ENCODE peak calls at places on chromosomes 1 and 21, in nine cellular contexts. One of them, this sample, is unnamed.

GRCh38 chr1:241520080-241520465 is 518 bp upstream of the FH start:
- DNase-seq in NCI-H1092 treated with DMSO at 0.1 percent for 48 hours: no peak
- DNase-seq in NCI-H2081: no peak
- DNase-seq in ELF-1: no peak
- DNase-seq in progenitor cell of endocrine pancreas: no peak
- DNase-seq in HTR-8/SVneo: no peak
- DNase-seq in Caki2: no peak
- DNase-seq in stimulated activated CD4-positive, alpha-beta T cell treated with anti-CD3 and anti-CD28 coated beads, TNF-alpha, amount 100 ng/mL, for 24 hours: no peak
- DNase-seq in activated effector memory CD4-positive, alpha-beta T cell treated with Interleukin-2 at 50 U/mL for 16 hours: no peak
- DNase-seq in this sample: no peak

GRCh38 chr21:27365394-27365793 is 398.5 kb upstream of the ADAMTS5 start:
- DNase-seq in Caki2: no peak
- DNase-seq in HTR-8/SVneo: no peak
- DNase-seq in progenitor cell of endocrine pancreas: no peak
- DNase-seq in NCI-H2081: no peak
- DNase-seq in stimulated activated CD4-positive, alpha-beta T cell treated with anti-CD3 and anti-CD28 coated beads, TNF-alpha, amount 100 ng/mL, for 24 hours: no peak
- DNase-seq in NCI-H1092 treated with DMSO at 0.1 percent for 48 hours: no peak
- DNase-seq in ELF-1: no peak
- DNase-seq in activated effector memory CD4-positive, alpha-beta T cell treated with Interleukin-2 at 50 U/mL for 16 hours: no peak
- DNase-seq in this sample: no peak

GRCh38 chr1:161914595-161914994 is 109.1 kb downstream of the OLFML2B start:
- DNase-seq in NCI-H2081: no peak
- DNase-seq in Caki2: no peak
- DNase-seq in NCI-H1092 treated with DMSO at 0.1 percent for 48 hours: no peak
- DNase-seq in HTR-8/SVneo: no peak
- DNase-seq in ELF-1: no peak
- DNase-seq in stimulated activated CD4-positive, alpha-beta T cell treated with anti-CD3 and anti-CD28 coated beads, TNF-alpha, amount 100 ng/mL, for 24 hours: no peak
- DNase-seq in activated effector memory CD4-positive, alpha-beta T cell treated with Interleukin-2 at 50 U/mL for 16 hours: no peak
- DNase-seq in progenitor cell of endocrine pancreas: no peak
- DNase-seq in this sample: no peak

GRCh38 chr1:155277896-155278688 is 829 bp downstream of the HCN3 start:
- DNase-seq in NCI-H1092 treated with DMSO at 0.1 percent for 48 hours: peak
- DNase-seq in stimulated activated CD4-positive, alpha-beta T cell treated with anti-CD3 and anti-CD28 coated beads, TNF-alpha, amount 100 ng/mL, for 24 hours: peak
- DNase-seq in Caki2: peak
- DNase-seq in ELF-1: peak
- DNase-seq in activated effector memory CD4-positive, alpha-beta T cell treated with Interleukin-2 at 50 U/mL for 16 hours: peak
- DNase-seq in NCI-H2081: peak
- DNase-seq in HTR-8/SVneo: peak
- DNase-seq in progenitor cell of endocrine pancreas: peak
- DNase-seq in this sample: peak

GRCh38 chr1:119080586-119080985 is 59.9 kb downstream of the WARS2 start:
- DNase-seq in progenitor cell of endocrine pancreas: no peak
- DNase-seq in stimulated activated CD4-positive, alpha-beta T cell treated with anti-CD3 and anti-CD28 coated beads, TNF-alpha, amount 100 ng/mL, for 24 hours: no peak
- DNase-seq in NCI-H2081: no peak
- DNase-seq in Caki2: peak
- DNase-seq in NCI-H1092 treated with DMSO at 0.1 percent for 48 hours: no peak
- DNase-seq in activated effector memory CD4-positive, alpha-beta T cell treated with Interleukin-2 at 50 U/mL for 16 hours: no peak
- DNase-seq in HTR-8/SVneo: peak
- DNase-seq in ELF-1: peak
- DNase-seq in this sample: no peak

GRCh38 chr1:15718199-15718601 is 17.9 kb upstream of the SLC25A34 start:
- DNase-seq in stimulated activated CD4-positive, alpha-beta T cell treated with anti-CD3 and anti-CD28 coated beads, TNF-alpha, amount 100 ng/mL, for 24 hours: no peak
- DNase-seq in ELF-1: no peak
- DNase-seq in activated effector memory CD4-positive, alpha-beta T cell treated with Interleukin-2 at 50 U/mL for 16 hours: no peak
- DNase-seq in NCI-H1092 treated with DMSO at 0.1 percent for 48 hours: no peak
- DNase-seq in HTR-8/SVneo: no peak
- DNase-seq in NCI-H2081: no peak
- DNase-seq in progenitor cell of endocrine pancreas: no peak
- DNase-seq in Caki2: no peak
- DNase-seq in this sample: no peak

GRCh38 chr1:59422921-59423575 is 126.2 kb downstream of the FGGY start:
- DNase-seq in progenitor cell of endocrine pancreas: no peak
- DNase-seq in activated effector memory CD4-positive, alpha-beta T cell treated with Interleukin-2 at 50 U/mL for 16 hours: no peak
- DNase-seq in NCI-H1092 treated with DMSO at 0.1 percent for 48 hours: no peak
- DNase-seq in NCI-H2081: no peak
- DNase-seq in ELF-1: no peak
- DNase-seq in stimulated activated CD4-positive, alpha-beta T cell treated with anti-CD3 and anti-CD28 coated beads, TNF-alpha, amount 100 ng/mL, for 24 hours: no peak
- DNase-seq in Caki2: no peak
- DNase-seq in HTR-8/SVneo: no peak
- DNase-seq in this sample: no peak

GRCh38 chr1:150749720-150750311 is 15.8 kb downstream of the CTSS start:
- DNase-seq in NCI-H1092 treated with DMSO at 0.1 percent for 48 hours: no peak
- DNase-seq in ELF-1: no peak
- DNase-seq in progenitor cell of endocrine pancreas: no peak
- DNase-seq in HTR-8/SVneo: no peak
- DNase-seq in activated effector memory CD4-positive, alpha-beta T cell treated with Interleukin-2 at 50 U/mL for 16 hours: no peak
- DNase-seq in Caki2: no peak
- DNase-seq in NCI-H2081: no peak
- DNase-seq in stimulated activated CD4-positive, alpha-beta T cell treated with anti-CD3 and anti-CD28 coated beads, TNF-alpha, amount 100 ng/mL, for 24 hours: no peak
- DNase-seq in this sample: no peak

GRCh38 chr1:223345720-223346119 is 18.3 kb downstream of the SUSD4 start:
- DNase-seq in NCI-H1092 treated with DMSO at 0.1 percent for 48 hours: no peak
- DNase-seq in stimulated activated CD4-positive, alpha-beta T cell treated with anti-CD3 and anti-CD28 coated beads, TNF-alpha, amount 100 ng/mL, for 24 hours: no peak
- DNase-seq in activated effector memory CD4-positive, alpha-beta T cell treated with Interleukin-2 at 50 U/mL for 16 hours: no peak
- DNase-seq in Caki2: no peak
- DNase-seq in progenitor cell of endocrine pancreas: no peak
- DNase-seq in ELF-1: no peak
- DNase-seq in HTR-8/SVneo: no peak
- DNase-seq in NCI-H2081: no peak
- DNase-seq in this sample: peak

GRCh38 chr1:230243583-230244377 is 176.7 kb downstream of the GALNT2 start:
- DNase-seq in HTR-8/SVneo: no peak
- DNase-seq in activated effector memory CD4-positive, alpha-beta T cell treated with Interleukin-2 at 50 U/mL for 16 hours: no peak
- DNase-seq in progenitor cell of endocrine pancreas: no peak
- DNase-seq in NCI-H2081: no peak
- DNase-seq in stimulated activated CD4-positive, alpha-beta T cell treated with anti-CD3 and anti-CD28 coated beads, TNF-alpha, amount 100 ng/mL, for 24 hours: no peak
- DNase-seq in NCI-H1092 treated with DMSO at 0.1 percent for 48 hours: no peak
- DNase-seq in Caki2: no peak
- DNase-seq in ELF-1: peak
- DNase-seq in this sample: no peak

GRCh38 chr1:5994713-5995621 is 2.7 kb upstream of the NPHP4 start:
- DNase-seq in progenitor cell of endocrine pancreas: no peak
- DNase-seq in activated effector memory CD4-positive, alpha-beta T cell treated with Interleukin-2 at 50 U/mL for 16 hours: peak
- DNase-seq in HTR-8/SVneo: no peak
- DNase-seq in NCI-H1092 treated with DMSO at 0.1 percent for 48 hours: no peak
- DNase-seq in ELF-1: no peak
- DNase-seq in stimulated activated CD4-positive, alpha-beta T cell treated with anti-CD3 and anti-CD28 coated beads, TNF-alpha, amount 100 ng/mL, for 24 hours: no peak
- DNase-seq in NCI-H2081: no peak
- DNase-seq in Caki2: no peak
- DNase-seq in this sample: no peak

GRCh38 chr1:8976338-8976737 is 30.7 kb downstream of the CA6 start:
- DNase-seq in progenitor cell of endocrine pancreas: no peak
- DNase-seq in Caki2: no peak
- DNase-seq in NCI-H1092 treated with DMSO at 0.1 percent for 48 hours: no peak
- DNase-seq in NCI-H2081: no peak
- DNase-seq in stimulated activated CD4-positive, alpha-beta T cell treated with anti-CD3 and anti-CD28 coated beads, TNF-alpha, amount 100 ng/mL, for 24 hours: no peak
- DNase-seq in activated effector memory CD4-positive, alpha-beta T cell treated with Interleukin-2 at 50 U/mL for 16 hours: no peak
- DNase-seq in HTR-8/SVneo: no peak
- DNase-seq in ELF-1: no peak
- DNase-seq in this sample: no peak

GRCh38 chr21:42956824-42957632 is 17.3 kb upstream of the PKNOX1 start:
- DNase-seq in progenitor cell of endocrine pancreas: no peak
- DNase-seq in Caki2: no peak
- DNase-seq in ELF-1: peak
- DNase-seq in NCI-H1092 treated with DMSO at 0.1 percent for 48 hours: no peak
- DNase-seq in HTR-8/SVneo: no peak
- DNase-seq in NCI-H2081: no peak
- DNase-seq in stimulated activated CD4-positive, alpha-beta T cell treated with anti-CD3 and anti-CD28 coated beads, TNF-alpha, amount 100 ng/mL, for 24 hours: no peak
- DNase-seq in activated effector memory CD4-positive, alpha-beta T cell treated with Interleukin-2 at 50 U/mL for 16 hours: no peak
- DNase-seq in this sample: no peak

GRCh38 chr1:147091801-147092200 is 80.5 kb downstream of the PRKAB2 start:
- DNase-seq in activated effector memory CD4-positive, alpha-beta T cell treated with Interleukin-2 at 50 U/mL for 16 hours: no peak
- DNase-seq in progenitor cell of endocrine pancreas: no peak
- DNase-seq in HTR-8/SVneo: no peak
- DNase-seq in stimulated activated CD4-positive, alpha-beta T cell treated with anti-CD3 and anti-CD28 coated beads, TNF-alpha, amount 100 ng/mL, for 24 hours: no peak
- DNase-seq in NCI-H1092 treated with DMSO at 0.1 percent for 48 hours: no peak
- DNase-seq in ELF-1: no peak
- DNase-seq in NCI-H2081: no peak
- DNase-seq in Caki2: no peak
- DNase-seq in this sample: no peak

GRCh38 chr1:36170643-36171412 is 14.9 kb downstream of the MAP7D1 start:
- DNase-seq in stimulated activated CD4-positive, alpha-beta T cell treated with anti-CD3 and anti-CD28 coated beads, TNF-alpha, amount 100 ng/mL, for 24 hours: no peak
- DNase-seq in progenitor cell of endocrine pancreas: no peak
- DNase-seq in NCI-H2081: no peak
- DNase-seq in activated effector memory CD4-positive, alpha-beta T cell treated with Interleukin-2 at 50 U/mL for 16 hours: no peak
- DNase-seq in ELF-1: no peak
- DNase-seq in HTR-8/SVneo: no peak
- DNase-seq in NCI-H1092 treated with DMSO at 0.1 percent for 48 hours: no peak
- DNase-seq in Caki2: no peak
- DNase-seq in this sample: no peak

GRCh38 chr1:223542831-223543230 is 122.7 kb downstream of the CAPN8 start:
- DNase-seq in activated effector memory CD4-positive, alpha-beta T cell treated with Interleukin-2 at 50 U/mL for 16 hours: no peak
- DNase-seq in progenitor cell of endocrine pancreas: no peak
- DNase-seq in HTR-8/SVneo: no peak
- DNase-seq in NCI-H1092 treated with DMSO at 0.1 percent for 48 hours: no peak
- DNase-seq in NCI-H2081: no peak
- DNase-seq in stimulated activated CD4-positive, alpha-beta T cell treated with anti-CD3 and anti-CD28 coated beads, TNF-alpha, amount 100 ng/mL, for 24 hours: no peak
- DNase-seq in ELF-1: no peak
- DNase-seq in Caki2: no peak
- DNase-seq in this sample: no peak

GRCh38 chr1:198584163-198584562 is 43.7 kb upstream of the ATP6V1G3 start:
- DNase-seq in progenitor cell of endocrine pancreas: no peak
- DNase-seq in HTR-8/SVneo: no peak
- DNase-seq in stimulated activated CD4-positive, alpha-beta T cell treated with anti-CD3 and anti-CD28 coated beads, TNF-alpha, amount 100 ng/mL, for 24 hours: no peak
- DNase-seq in NCI-H1092 treated with DMSO at 0.1 percent for 48 hours: no peak
- DNase-seq in Caki2: no peak
- DNase-seq in activated effector memory CD4-positive, alpha-beta T cell treated with Interleukin-2 at 50 U/mL for 16 hours: no peak
- DNase-seq in NCI-H2081: no peak
- DNase-seq in ELF-1: no peak
- DNase-seq in this sample: no peak